ENCODE peak calls at places on chromosomes 4 and X, in seven cellular contexts. B, D, O, K, X, E and V are unnamed samples. For H3K9me3, the result is how much of the 10 kb centered on the place peaks cover.

GRCh38 chr4:36348403-36348938 is 67.1 kb downstream of the DTHD1 start:
- DNase-seq in B (peak), D (no peak), O (no peak), K (no peak), X (no peak), E (no peak), V (no peak)

GRCh38 chr4:5956285-5957021 is 61.8 kb downstream of the C4orf50 start:
- DNase-seq in B (peak), D (no peak), O (no peak), K (no peak), X (no peak), E (no peak), V (no peak)

GRCh38 chr4:93879919-93880318 is 51.4 kb downstream of the ATOH1 start:
- DNase-seq in B (no peak), D (no peak), O (no peak), K (no peak), X (no peak), E (no peak), V (no peak)

GRCh38 chrX:121008920-121009319 is 23.4 kb upstream of the CT47A1 start:
- DNase-seq in B (no peak), D (no peak), O (peak), K (no peak), X (no peak), E (no peak), V (no peak)

GRCh38 chr4:54543088-54543795 is 114.5 kb upstream of the KIT start:
- DNase-seq in B (no peak), D (no peak), O (peak), K (no peak), X (no peak), E (no peak), V (no peak)

GRCh38 chr4:119585771-119586170 is 42.8 kb downstream of the PDE5A start:
- DNase-seq in B (no peak), D (no peak), O (no peak), K (no peak), X (no peak), E (no peak), V (no peak)

GRCh38 chr4:181264908-181265307 is 978.3 kb upstream of the TENM3 start:
- DNase-seq in B (no peak), D (no peak), O (no peak), K (no peak), X (no peak), E (no peak), V (no peak)

GRCh38 chrX:47518105-47518504 is 35.1 kb upstream of the ZNF41 start:
- DNase-seq in B (no peak), D (no peak), O (no peak), K (no peak), X (no peak), E (no peak), V (no peak)

GRCh38 chrX:153651540-153652079 is 4.6 kb downstream of the DUSP9 start:
- DNase-seq in B (no peak), D (no peak), O (no peak), K (no peak), X (no peak), E (peak), V (no peak)

GRCh38 chr4:37994569-37994968 is 34.4 kb downstream of the PTTG2 start:
- DNase-seq in B (no peak), D (no peak), O (no peak), K (no peak), X (no peak), E (no peak), V (no peak)

GRCh38 chrX:67563469-67564448 is 19.9 kb downstream of the AR start:
- DNase-seq in B (no peak), D (no peak), O (no peak), K (no peak), X (no peak), E (peak), V (no peak)

GRCh38 chrX:65928522-65928921 is 111.4 kb downstream of the VSIG4 start:
- DNase-seq in B (no peak), D (no peak), O (no peak), K (no peak), X (no peak), E (no peak), V (no peak)

GRCh38 chr4:78244691-78245485 is 187.8 kb downstream of the FRAS1 start:
- DNase-seq in B (no peak), D (no peak), O (peak), K (no peak), X (no peak), E (no peak), V (no peak)

GRCh38 chr4:13580018-13580417 is 35.7 kb upstream of the NKX3-2 start:
- DNase-seq in B (no peak), D (no peak), O (no peak), K (no peak), X (no peak), E (no peak), V (no peak)

GRCh38 chr4:168589154-168589553 is 92.3 kb downstream of the PALLD start:
- DNase-seq in B (no peak), D (no peak), O (peak), K (no peak), X (no peak), E (peak), V (no peak)

GRCh38 chr4:152943673-152944072 is 7.5 kb downstream of the FHDC1 start:
- DNase-seq in B (no peak), D (no peak), O (peak), K (no peak), X (no peak), E (no peak), V (no peak)

GRCh38 chr4:160276785-160277325 is 1174.0 kb downstream of the RAPGEF2 start:
- DNase-seq in B (no peak), D (no peak), O (no peak), K (no peak), X (no peak), E (no peak), V (no peak)

GRCh38 chr4:113645771-113646455 is 115.6 kb downstream of the CAMK2D start:
- DNase-seq in B (no peak), D (no peak), O (no peak), K (no peak), X (peak), E (peak), V (no peak)

GRCh38 chr4:828641-829271 is 2.8 kb upstream of the CPLX1 start:
- DNase-seq in B (peak), D (peak), O (no peak), K (no peak), X (no peak), E (peak), V (no peak)

GRCh38 chr4:75527482-75527881 is 13.2 kb downstream of the THAP6 start:
- DNase-seq in B (no peak), D (no peak), O (no peak), K (no peak), X (no peak), E (no peak), V (no peak)

GRCh38 chr4:147581601-147582350 is 35.4 kb upstream of the TMEM184C start:
- DNase-seq in B (no peak), D (no peak), O (peak), K (no peak), X (no peak), E (no peak), V (no peak)

GRCh38 chrX:103782640-103783039 is 6.0 kb downstream of the PLP1 start:
- DNase-seq in B (no peak), D (no peak), O (no peak), K (no peak), X (no peak), E (no peak), V (no peak)

GRCh38 chr4:168724960-168725359 is 228.1 kb downstream of the PALLD start:
- DNase-seq in B (no peak), D (no peak), O (peak), K (no peak), X (no peak), E (no peak), V (no peak)

GRCh38 chr4:83618991-83619390 is 83.1 kb downstream of the GPAT3 start:
- DNase-seq in B (no peak), D (no peak), O (no peak), K (no peak), X (peak), E (no peak), V (no peak)

GRCh38 chr4:122783301-122784215 is 43.1 kb upstream of the FGF2 start:
- DNase-seq in B (peak), D (peak), O (peak), K (no peak), X (peak), E (peak), V (no peak)

GRCh38 chrX:65647801-65648200 is 19.7 kb upstream of the MSN start:
- DNase-seq in B (no peak), D (no peak), O (no peak), K (no peak), X (no peak), E (no peak), V (no peak)

GRCh38 chr4:26737385-26737784 is 123.3 kb upstream of the STIM2 start:
- DNase-seq in B (no peak), D (no peak), O (no peak), K (no peak), X (no peak), E (no peak), V (no peak)

GRCh38 chrX:10129229-10129628 is 27.5 kb upstream of the CLCN4 start:
- DNase-seq in B (no peak), D (no peak), O (no peak), K (no peak), X (no peak), E (no peak), V (no peak)

GRCh38 chrX:56289449-56289848 is 57.3 kb downstream of the KLF8 start:
- DNase-seq in B (no peak), D (no peak), O (no peak), K (no peak), X (no peak), E (no peak), V (no peak)
- H3K9me3 ChIP-seq in B (under half), D (under half), O (under half), K (under half), X (under half), E (under half), V (under half)

GRCh38 chr4:29734343-29734742 is 985.8 kb upstream of the PCDH7 start:
- DNase-seq in B (no peak), D (no peak), O (no peak), K (no peak), X (no peak), E (no peak), V (no peak)
- H3K9me3 ChIP-seq in B (under half), D (under half), O (under half), K (under half), X (under half), E (under half), V (under half)

DNA sequence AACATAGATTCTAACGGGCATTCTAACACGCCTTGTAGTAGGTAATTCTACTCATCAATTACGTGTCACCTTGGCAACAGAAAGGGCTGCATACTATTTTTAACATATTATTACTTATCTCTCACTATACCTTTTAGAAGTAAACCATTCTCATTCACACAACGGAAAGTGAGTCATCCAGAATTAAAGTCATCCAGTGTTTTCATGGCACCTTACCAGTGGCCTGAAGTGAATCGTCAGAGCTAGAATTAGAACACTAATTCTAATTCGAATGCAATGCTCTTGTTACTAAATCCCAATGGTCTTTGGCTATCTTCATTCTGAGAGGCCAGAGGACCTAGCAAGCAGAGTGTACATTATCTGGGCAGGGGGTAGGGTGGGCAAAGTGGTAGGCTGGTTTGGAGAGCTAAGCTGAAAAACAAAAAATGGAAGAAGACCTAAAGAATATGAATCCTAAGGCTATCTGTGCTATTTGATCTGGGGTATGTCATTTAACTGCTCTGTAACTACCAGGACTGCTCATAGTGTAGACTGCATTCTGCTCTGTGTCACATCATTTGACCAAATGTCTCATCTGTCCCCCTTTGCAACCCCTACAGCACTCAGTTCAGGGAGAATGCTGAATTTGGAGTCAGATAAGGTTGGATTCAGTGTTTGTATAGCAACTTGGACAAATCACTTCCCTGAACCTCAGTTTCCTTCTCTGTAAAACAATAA is 96.5 kb downstream of the HDAC8 start:
- DNase-seq in B (no peak), D (no peak), O (no peak), K (no peak), X (no peak), E (no peak), V (no peak)
- H3K9me3 ChIP-seq in B (under half), D (under half), O (under half), K (under half), X (under half), E (under half), V (under half)

DNA sequence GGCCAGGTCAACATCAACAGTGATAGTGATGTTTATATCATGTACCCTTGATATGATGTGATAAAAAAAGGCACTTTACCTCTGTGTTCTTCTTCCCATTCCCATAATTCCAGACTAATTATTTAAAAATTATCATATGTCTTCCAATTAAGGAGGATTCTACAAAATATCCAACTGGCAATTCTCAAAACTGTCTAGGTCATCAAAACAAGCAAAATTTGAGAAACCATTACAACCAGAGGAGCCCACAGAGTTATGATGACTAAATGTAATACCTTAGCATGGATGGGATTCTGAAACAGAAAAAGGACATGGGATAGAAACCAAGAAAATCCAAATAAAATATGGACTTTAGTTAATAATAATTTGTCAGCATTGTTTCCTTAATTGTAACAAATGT is 428.6 kb upstream of the AMOT start:
- DNase-seq in B (no peak), D (no peak), O (no peak), K (no peak), X (no peak), E (no peak), V (no peak)
- H3K9me3 ChIP-seq in B (under half), D (under half), O (under half), K (under half), X (under half), E (under half), V (under half)

DNA sequence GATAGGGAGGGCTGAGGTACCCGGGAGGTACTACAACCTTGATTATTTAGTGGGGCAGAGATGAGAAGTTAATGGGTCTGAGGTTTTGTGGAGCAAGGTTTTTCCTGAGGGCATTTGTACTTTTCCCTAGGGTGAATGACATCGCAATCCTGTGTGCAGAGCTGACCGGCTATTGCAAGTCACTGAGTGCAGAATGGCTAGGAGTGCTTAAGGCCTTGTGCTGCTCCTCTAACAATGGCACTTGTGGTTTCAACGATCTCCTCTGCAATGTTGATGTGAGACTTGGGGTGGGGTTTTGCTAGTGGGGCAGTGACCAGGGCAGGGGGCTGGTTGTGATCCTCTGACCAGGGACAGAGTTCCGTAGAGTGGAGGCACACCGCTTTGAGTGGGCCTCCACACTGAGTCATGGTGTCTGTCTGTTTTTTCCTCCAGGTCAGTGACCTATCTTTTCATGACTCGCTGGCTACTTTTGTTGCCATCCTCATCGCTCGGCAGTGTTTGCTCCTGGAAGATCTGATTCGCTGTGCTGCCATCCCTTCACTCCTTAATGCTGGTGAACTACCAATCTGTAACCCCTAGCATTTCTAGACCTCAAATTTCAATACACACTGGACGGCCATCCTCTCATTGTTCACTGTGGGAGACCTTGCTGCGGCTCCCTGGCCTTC is 9.9 kb downstream of the MED12 start:
- DNase-seq in B (no peak), D (no peak), O (peak), K (no peak), X (no peak), E (peak), V (no peak)
- H3K9me3 ChIP-seq in B (under half), D (under half), O (under half), K (under half), X (under half), E (under half), V (under half)

DNA sequence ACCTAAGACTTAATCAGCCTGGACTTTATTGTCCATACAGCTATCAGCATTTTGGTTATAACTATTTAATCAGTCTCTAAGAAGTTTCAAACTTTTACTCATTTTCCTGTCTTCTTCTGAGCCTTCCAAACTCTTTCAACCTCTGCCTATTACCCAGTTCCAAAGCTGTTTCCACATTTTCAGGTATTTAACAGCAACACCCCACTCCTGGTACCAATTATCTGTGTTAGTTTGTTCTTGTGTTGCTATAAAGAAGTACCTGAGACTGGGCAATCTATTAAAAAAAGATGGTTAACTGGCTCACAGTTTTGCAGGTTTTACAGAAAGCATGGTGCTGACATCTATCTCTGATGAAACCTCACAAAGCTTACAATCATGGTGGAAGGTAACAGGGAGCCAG is 195.6 kb downstream of the NPNT start:
- DNase-seq in B (no peak), D (no peak), O (no peak), K (no peak), X (no peak), E (no peak), V (no peak)
- H3K9me3 ChIP-seq in B (under half), D (under half), O (under half), K (under half), X (under half), E (under half), V (under half)

DNA sequence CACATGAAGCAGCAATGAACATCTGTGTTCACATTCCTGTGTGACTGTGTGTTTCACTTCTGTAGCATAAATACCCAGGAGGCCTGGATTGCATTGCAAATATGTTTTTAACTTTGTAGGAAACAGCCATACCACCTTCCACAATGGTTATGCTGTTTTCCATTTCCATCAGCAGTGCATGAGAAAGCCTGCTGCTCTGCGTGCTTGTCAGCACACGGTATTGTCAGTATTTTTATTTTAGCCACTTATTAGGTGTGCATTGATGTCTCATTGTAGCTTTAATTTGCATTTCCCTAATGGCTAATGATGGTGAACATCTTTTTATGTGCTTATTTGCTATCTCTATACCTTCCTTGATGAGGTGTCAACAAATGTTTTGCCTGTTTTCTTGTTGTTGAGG is 355.9 kb downstream of the TRIML1 start:
- DNase-seq in B (no peak), D (no peak), O (no peak), K (no peak), X (no peak), E (no peak), V (no peak)
- H3K9me3 ChIP-seq in B (under half), D (under half), O (under half), K (under half), X (under half), E (under half), V (under half)

DNA sequence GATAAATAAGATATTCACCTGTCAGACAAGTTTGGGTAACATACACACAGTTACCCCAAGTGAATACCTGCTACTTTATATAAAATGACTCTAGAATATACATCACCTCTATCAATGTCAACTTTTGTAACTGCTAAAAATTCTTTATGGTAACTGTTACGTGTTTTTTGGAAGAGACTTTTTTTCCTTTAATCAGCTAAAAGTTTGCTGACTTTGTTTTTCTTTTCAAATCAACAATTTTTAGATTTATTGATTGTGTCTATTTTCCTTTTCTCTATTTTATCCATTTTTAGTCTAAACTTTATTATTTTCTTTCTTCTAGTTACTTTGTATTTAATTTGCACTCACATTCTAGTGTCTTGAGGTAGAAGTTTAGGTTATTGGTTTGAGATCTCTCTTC is 1106.6 kb upstream of the LCORL start:
- DNase-seq in B (no peak), D (no peak), O (no peak), K (no peak), X (no peak), E (no peak), V (no peak)
- H3K9me3 ChIP-seq in B (under half), D (under half), O (under half), K (under half), X (under half), E (under half), V (under half)